ENCODE peak calls at places on chromosome 11, in six cellular contexts. A is brain pericyte; M is activated naive CD8-positive, alpha-beta T cell treated with anti-CD3 and anti-CD28 coated beads, Interleukin-2, amount 50 U/mL, for 16 hours; Y is HFFc6; W is SK-N-SH; H is AG10803. I is an unnamed sample.

GRCh38 chr11:103055174-103055890 is 36.6 kb downstream of the DCUN1D5 start:
- DNase-seq in Y (peak; percentile 55), A (peak; percentile 3), M (no peak), W (peak; percentile 12), H (peak; percentile 67), I (peak; percentile 65)

GRCh38 chr11:70758206-70758605 is 359.9 kb downstream of the CTTN start:
- DNase-seq in H (no peak), Y (no peak), W (no peak), A (no peak), M (no peak), I (no peak)

GRCh38 chr11:101907826-101908225 is 7.0 kb upstream of the CEP126 start:
- DNase-seq in W (no peak), M (no peak), A (no peak), H (no peak), Y (no peak), I (no peak)

GRCh38 chr11:2270322-2271076 is at the start of gene ASCL2:
- DNase-seq in H (no peak), W (peak; percentile 43), M (no peak), A (no peak), Y (no peak), I (no peak)

GRCh38 chr11:125072961-125073590 is 10.0 kb downstream of the SLC37A2 start:
- DNase-seq in W (no peak), M (no peak), Y (no peak), A (no peak), H (no peak), I (no peak)

GRCh38 chr11:115134886-115135285 is 369.3 kb downstream of the CADM1 start:
- DNase-seq in W (no peak), Y (no peak), M (no peak), H (no peak), A (no peak), I (no peak)

GRCh38 chr11:127074151-127074761 is 73.7 kb upstream of the KIRREL3 start:
- DNase-seq in A (no peak), H (peak; percentile 92), Y (peak; percentile 71), W (peak; percentile 36), M (no peak), I (peak; percentile 72)

GRCh38 chr11:132253469-132254264 is 883.3 kb downstream of the NTM start:
- DNase-seq in M (no peak), H (no peak), W (no peak), A (no peak), Y (no peak), I (no peak)

GRCh38 chr11:72553748-72554147 is 119.4 kb upstream of the CLPB start:
- DNase-seq in M (no peak), H (no peak), W (no peak), A (no peak), Y (no peak), I (no peak)

GRCh38 chr11:117827521-117828511 is 3.3 kb upstream of the FXYD2 start:
- DNase-seq in Y (no peak), H (no peak), W (no peak), M (no peak), A (no peak), I (no peak)

GRCh38 chr11:84817998-84818397 is 809.1 kb downstream of the DLG2 start:
- DNase-seq in H (peak; percentile 68), A (no peak), Y (no peak), M (no peak), W (no peak), I (peak; percentile 5)

GRCh38 chr11:63505857-63506528 is at the start of gene LGALS12:
- DNase-seq in H (no peak), Y (no peak), M (no peak), W (no peak), A (no peak), I (no peak)

GRCh38 chr11:117459979-117460300 is 132.3 kb downstream of the CEP164 start:
- DNase-seq in W (no peak), A (no peak), M (no peak), H (no peak), Y (no peak), I (no peak)

GRCh38 chr11:134333951-134334350 is 2.2 kb downstream of the GLB1L2 start:
- DNase-seq in Y (no peak), W (no peak), A (no peak), M (no peak), H (no peak), I (no peak)

GRCh38 chr11:70496591-70497535 is 98.5 kb downstream of the CTTN start:
- DNase-seq in M (no peak), H (no peak), A (no peak), W (no peak), Y (no peak), I (no peak)

GRCh38 chr11:114059984-114060401 is 482 bp downstream of the ZBTB16 start:
- DNase-seq in W (no peak), Y (no peak), A (no peak), M (no peak), H (no peak), I (no peak)

GRCh38 chr11:36500315-36500721 is 9.8 kb downstream of the TRAF6 start:
- DNase-seq in A (peak; percentile 37), Y (peak; percentile 90), M (no peak), H (peak; percentile 77), W (no peak), I (peak; percentile 96)

GRCh38 chr11:75635009-75635909 is 33.6 kb downstream of the MAP6 start:
- DNase-seq in Y (no peak), H (peak; percentile 61), M (no peak), A (no peak), W (no peak), I (peak; percentile 72)

I was measured in IMR-90.